ENCODE peak calls at places on chromosome 12, in six cellular contexts. One of them, this sample, is unnamed.
A peak's percentile ranks its signal among the peaks of the same experiment; 100 is the strongest.

GRCh38 chr12:80912906-80913769 is 24.6 kb downstream of the LIN7A start:
- DNase-seq in iPS-NIHi11: no peak
- DNase-seq in dorsolateral prefrontal cortex: no peak
- DNase-seq in T47D: no peak
- DNase-seq in fibroblast of lung: peak; percentile 8
- DNase-seq in activated naive CD8-positive, alpha-beta T cell treated with anti-CD3 and anti-CD28 coated beads, Interleukin-2, amount 50 U/mL, for 24 hours: no peak
- DNase-seq in this sample: no peak

GRCh38 chr12:34142430-34142829 is 120.1 kb downstream of the ALG10 start:
- DNase-seq in dorsolateral prefrontal cortex: no peak
- DNase-seq in activated naive CD8-positive, alpha-beta T cell treated with anti-CD3 and anti-CD28 coated beads, Interleukin-2, amount 50 U/mL, for 24 hours: no peak
- DNase-seq in fibroblast of lung: no peak
- DNase-seq in T47D: no peak
- DNase-seq in iPS-NIHi11: no peak
- DNase-seq in this sample: no peak

GRCh38 chr12:123059501-123059900 is 79.0 kb downstream of the ARL6IP4 start:
- DNase-seq in fibroblast of lung: no peak
- DNase-seq in T47D: no peak
- DNase-seq in dorsolateral prefrontal cortex: no peak
- DNase-seq in iPS-NIHi11: no peak
- DNase-seq in activated naive CD8-positive, alpha-beta T cell treated with anti-CD3 and anti-CD28 coated beads, Interleukin-2, amount 50 U/mL, for 24 hours: no peak
- DNase-seq in this sample: no peak

GRCh38 chr12:31590730-31591307 is at the start of gene DENND5B:
- DNase-seq in activated naive CD8-positive, alpha-beta T cell treated with anti-CD3 and anti-CD28 coated beads, Interleukin-2, amount 50 U/mL, for 24 hours: peak; percentile 36
- DNase-seq in T47D: peak; percentile 68
- DNase-seq in fibroblast of lung: peak; percentile 66
- DNase-seq in iPS-NIHi11: peak; percentile 87
- DNase-seq in dorsolateral prefrontal cortex: peak; percentile 82
- DNase-seq in this sample: peak; percentile 95

GRCh38 chr12:15629108-15629507 is 160.1 kb downstream of the EPS8 start:
- DNase-seq in fibroblast of lung: peak; percentile 99
- DNase-seq in activated naive CD8-positive, alpha-beta T cell treated with anti-CD3 and anti-CD28 coated beads, Interleukin-2, amount 50 U/mL, for 24 hours: no peak
- DNase-seq in T47D: no peak
- DNase-seq in iPS-NIHi11: peak; percentile 10
- DNase-seq in dorsolateral prefrontal cortex: no peak
- DNase-seq in this sample: peak; percentile 22

GRCh38 chr12:123126294-123127144 is 24.4 kb downstream of the PITPNM2 start:
- DNase-seq in dorsolateral prefrontal cortex: no peak
- DNase-seq in T47D: no peak
- DNase-seq in iPS-NIHi11: no peak
- DNase-seq in fibroblast of lung: peak; percentile 97
- DNase-seq in activated naive CD8-positive, alpha-beta T cell treated with anti-CD3 and anti-CD28 coated beads, Interleukin-2, amount 50 U/mL, for 24 hours: no peak
- DNase-seq in this sample: peak; percentile 34

GRCh38 chr12:125071456-125071855 is 6.2 kb downstream of the AACS start:
- DNase-seq in dorsolateral prefrontal cortex: peak; percentile 64
- DNase-seq in T47D: no peak
- DNase-seq in activated naive CD8-positive, alpha-beta T cell treated with anti-CD3 and anti-CD28 coated beads, Interleukin-2, amount 50 U/mL, for 24 hours: no peak
- DNase-seq in iPS-NIHi11: no peak
- DNase-seq in fibroblast of lung: no peak
- DNase-seq in this sample: no peak

GRCh38 chr12:26473291-26473690 is 277.9 kb downstream of the SSPN start:
- DNase-seq in dorsolateral prefrontal cortex: no peak
- DNase-seq in iPS-NIHi11: no peak
- DNase-seq in T47D: no peak
- DNase-seq in activated naive CD8-positive, alpha-beta T cell treated with anti-CD3 and anti-CD28 coated beads, Interleukin-2, amount 50 U/mL, for 24 hours: no peak
- DNase-seq in fibroblast of lung: no peak
- DNase-seq in this sample: peak; percentile 71

GRCh38 chr12:85516667-85517325 is 236.8 kb downstream of the ALX1 start:
- DNase-seq in fibroblast of lung: no peak
- DNase-seq in activated naive CD8-positive, alpha-beta T cell treated with anti-CD3 and anti-CD28 coated beads, Interleukin-2, amount 50 U/mL, for 24 hours: no peak
- DNase-seq in iPS-NIHi11: no peak
- DNase-seq in dorsolateral prefrontal cortex: no peak
- DNase-seq in T47D: no peak
- DNase-seq in this sample: no peak

GRCh38 chr12:52691765-52692150 is 11.6 kb upstream of the KRT1 start:
- DNase-seq in dorsolateral prefrontal cortex: no peak
- DNase-seq in activated naive CD8-positive, alpha-beta T cell treated with anti-CD3 and anti-CD28 coated beads, Interleukin-2, amount 50 U/mL, for 24 hours: no peak
- DNase-seq in T47D: no peak
- DNase-seq in iPS-NIHi11: no peak
- DNase-seq in fibroblast of lung: no peak
- DNase-seq in this sample: peak; percentile 11

GRCh38 chr12:67957383-67957782 is 31.9 kb upstream of the IFNG-AS1 start:
- DNase-seq in T47D: no peak
- DNase-seq in fibroblast of lung: no peak
- DNase-seq in activated naive CD8-positive, alpha-beta T cell treated with anti-CD3 and anti-CD28 coated beads, Interleukin-2, amount 50 U/mL, for 24 hours: no peak
- DNase-seq in dorsolateral prefrontal cortex: no peak
- DNase-seq in iPS-NIHi11: no peak
- DNase-seq in this sample: peak; percentile 16

GRCh38 chr12:111352300-111352993 is 16.4 kb downstream of the PHETA1 start:
- DNase-seq in T47D: no peak
- DNase-seq in activated naive CD8-positive, alpha-beta T cell treated with anti-CD3 and anti-CD28 coated beads, Interleukin-2, amount 50 U/mL, for 24 hours: no peak
- DNase-seq in fibroblast of lung: no peak
- DNase-seq in dorsolateral prefrontal cortex: no peak
- DNase-seq in iPS-NIHi11: no peak
- DNase-seq in this sample: no peak

This sample was measured in left kidney.